ENCODE peak calls at places on chromosomes 6 and 20, in eight cellular contexts. W is iPS DF 6.9; D is K562; E is CD4-positive, CD25-positive, alpha-beta regulatory T cell; Y is tibial artery; X is CD8-positive, alpha-beta T cell; T is ovary; K is sigmoid colon. Z is an unnamed sample. For H3K27me3, the result is how much of the 10 kb centered on the place peaks cover.

GRCh38 chr20:23356203-23356602 is 5.6 kb downstream of the NXT1 start:
- DNase-seq in W (no peak), D (no peak), E (no peak), Y (no peak), X (no peak), T (no peak), K (no peak), Z (no peak)

GRCh38 chr6:118548136-118548535 is at the start of gene PLN:
- DNase-seq in W (no peak), D (peak), E (no peak), Y (no peak), X (no peak), T (no peak), K (no peak), Z (no peak)

GRCh38 chr6:35804996-35805736 is at the start of gene LHFPL5:
- DNase-seq in W (peak), D (peak), E (peak), Y (no peak), X (peak), T (peak), K (no peak), Z (peak)

GRCh38 chr6:148179786-148180185 is 162.9 kb upstream of the SASH1 start:
- DNase-seq in W (no peak), D (peak), E (peak), Y (no peak), X (no peak), T (no peak), K (no peak), Z (no peak)

GRCh38 chr6:150992682-150993081 is 127.2 kb downstream of the MTHFD1L start:
- DNase-seq in W (no peak), D (no peak), E (no peak), Y (no peak), X (no peak), T (peak), K (no peak), Z (no peak)

GRCh38 chr6:160412993-160413392 is 64.8 kb downstream of the SLC22A3 start:
- DNase-seq in W (no peak), D (no peak), E (no peak), Y (no peak), X (no peak), T (no peak), K (no peak), Z (no peak)

GRCh38 chr6:154485784-154486183 is 24.7 kb downstream of the CNKSR3 start:
- DNase-seq in W (no peak), D (no peak), E (no peak), Y (no peak), X (no peak), T (no peak), K (no peak), Z (no peak)

GRCh38 chr20:52382931-52383330 is 191.4 kb upstream of the ZFP64 start:
- DNase-seq in W (no peak), D (no peak), E (no peak), Y (no peak), X (no peak), T (no peak), K (no peak), Z (no peak)

GRCh38 chr6:158039178-158039557 is 57.5 kb downstream of the SYNJ2 start:
- DNase-seq in W (no peak), D (no peak), E (no peak), Y (peak), X (no peak), T (no peak), K (peak), Z (no peak)

GRCh38 chr6:150229775-150230561 is 87.1 kb downstream of the PPP1R14C start:
- DNase-seq in W (no peak), D (no peak), E (no peak), Y (no peak), X (no peak), T (no peak), K (no peak), Z (no peak)

GRCh38 chr6:23175391-23175790 is 606.0 kb downstream of the HDGFL1 start:
- DNase-seq in W (no peak), D (no peak), E (no peak), Y (no peak), X (no peak), T (no peak), K (no peak), Z (no peak)

GRCh38 chr6:125812394-125813231 is 21.9 kb downstream of the NCOA7 start:
- DNase-seq in W (no peak), D (peak), E (no peak), Y (no peak), X (no peak), T (no peak), K (no peak), Z (no peak)

GRCh38 chr20:59455392-59456341 is 148.7 kb upstream of the PHACTR3 start:
- DNase-seq in W (no peak), D (peak), E (no peak), Y (no peak), X (no peak), T (peak), K (peak), Z (no peak)

GRCh38 chr6:7910654-7911344 is at the start of gene TXNDC5:
- DNase-seq in W (no peak), D (peak), E (peak), Y (peak), X (peak), T (peak), K (peak), Z (peak)

GRCh38 chr20:46135856-46136633 is 17.9 kb downstream of the CD40 start:
- DNase-seq in W (no peak), D (no peak), E (no peak), Y (no peak), X (no peak), T (no peak), K (no peak), Z (no peak)

GRCh38 chr20:46142124-46142523 is 24.0 kb downstream of the CD40 start:
- DNase-seq in W (no peak), D (no peak), E (no peak), Y (no peak), X (no peak), T (no peak), K (no peak), Z (no peak)

GRCh38 chr20:46139908-46140482 is 21.9 kb downstream of the CD40 start:
- DNase-seq in W (no peak), D (no peak), E (no peak), Y (no peak), X (no peak), T (no peak), K (no peak), Z (no peak)

GRCh38 chr20:46137816-46138215 is 19.7 kb downstream of the CD40 start:
- DNase-seq in W (no peak), D (no peak), E (no peak), Y (no peak), X (no peak), T (no peak), K (no peak), Z (no peak)

GRCh38 chr20:46139243-46139889 is 21.3 kb downstream of the CD40 start:
- DNase-seq in W (no peak), D (no peak), E (no peak), Y (no peak), X (no peak), T (no peak), K (no peak), Z (no peak)
- H3K27me3 ChIP-seq in W (under half), D (under half), E (under half), Y (half or more), X (under half), T (under half), K (under half), Z (under half)

GRCh38 chr6:24683297-24684296 is 16.7 kb downstream of the ACOT13 start:
- DNase-seq in W (no peak), D (no peak), E (no peak), Y (no peak), X (no peak), T (no peak), K (no peak), Z (no peak)
- H3K27me3 ChIP-seq in W (under half), D (under half), E (under half), Y (under half), X (under half), T (under half), K (under half), Z (under half)

DNA sequence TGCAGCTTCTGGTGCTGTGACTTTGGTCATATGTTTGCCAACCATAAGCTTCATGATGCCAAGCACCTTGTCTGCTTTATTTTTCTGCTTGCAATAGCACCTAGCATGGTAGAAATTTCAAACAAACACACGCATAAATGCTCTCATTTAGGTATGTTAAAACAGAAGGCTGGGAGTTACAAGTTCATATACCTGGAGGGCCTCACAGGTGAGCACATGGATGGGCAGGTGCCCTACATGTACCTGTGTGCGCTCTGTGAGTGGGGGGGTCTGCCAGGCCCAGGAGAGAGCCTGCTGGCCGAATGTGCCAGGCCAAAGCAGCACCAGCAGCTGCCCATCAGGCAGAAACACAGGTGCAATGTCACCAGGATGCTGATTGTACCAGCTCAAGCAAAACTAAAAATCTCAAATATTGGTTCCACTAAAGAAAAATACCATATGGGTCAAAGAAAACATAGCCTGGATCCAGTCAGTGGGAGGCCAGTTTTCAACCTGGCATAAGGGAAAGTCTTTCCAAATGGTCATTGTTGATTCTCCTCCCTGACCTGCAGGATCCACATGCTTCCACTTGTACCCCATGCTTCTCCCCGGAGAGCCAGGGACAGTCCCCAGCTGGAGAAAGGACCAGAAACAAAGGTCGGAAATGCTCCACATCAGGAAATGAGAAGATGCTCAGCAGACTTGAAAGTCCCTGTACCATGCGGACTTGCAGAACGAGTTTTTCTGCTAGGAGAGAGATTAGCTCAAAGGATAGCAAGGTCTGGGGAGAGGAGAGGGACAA is 7.2 kb upstream of the PFDN4 start:
- DNase-seq in W (no peak), D (no peak), E (no peak), Y (no peak), X (no peak), T (no peak), K (no peak), Z (no peak)
- H3K27me3 ChIP-seq in W (under half), D (under half), E (under half), Y (under half), X (under half), T (under half), K (under half), Z (under half)

DNA sequence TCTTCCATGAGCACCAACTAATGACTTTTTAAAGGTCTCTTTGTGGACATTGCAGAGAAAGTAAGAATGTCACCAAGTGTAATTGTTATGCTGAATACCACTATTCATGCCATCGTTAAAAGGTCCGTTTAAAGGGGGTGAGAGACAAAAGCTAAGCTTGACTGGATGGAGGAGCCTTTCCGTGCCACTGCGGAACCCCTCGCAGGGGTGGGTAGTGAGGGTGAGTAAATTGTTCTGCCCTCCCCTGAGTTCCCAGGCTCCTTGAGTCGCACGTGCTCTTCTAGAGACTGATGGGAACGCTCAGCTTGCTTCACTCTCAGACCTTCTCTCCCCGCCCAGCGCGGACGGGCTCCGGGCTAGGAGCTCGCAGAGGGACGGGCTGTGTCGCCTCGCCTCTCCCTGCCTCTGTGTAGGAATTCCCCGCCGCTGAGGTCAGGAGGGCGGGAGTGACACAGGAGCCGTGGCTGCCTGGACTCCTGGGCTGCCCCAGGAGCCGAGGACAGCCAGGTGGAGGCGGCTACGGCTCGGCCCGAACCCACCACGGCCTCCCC is 314.8 kb upstream of the QKI start:
- DNase-seq in W (peak), D (no peak), E (no peak), Y (no peak), X (no peak), T (no peak), K (no peak), Z (no peak)
- H3K27me3 ChIP-seq in W (under half), D (under half), E (under half), Y (under half), X (under half), T (under half), K (under half), Z (under half)

DNA sequence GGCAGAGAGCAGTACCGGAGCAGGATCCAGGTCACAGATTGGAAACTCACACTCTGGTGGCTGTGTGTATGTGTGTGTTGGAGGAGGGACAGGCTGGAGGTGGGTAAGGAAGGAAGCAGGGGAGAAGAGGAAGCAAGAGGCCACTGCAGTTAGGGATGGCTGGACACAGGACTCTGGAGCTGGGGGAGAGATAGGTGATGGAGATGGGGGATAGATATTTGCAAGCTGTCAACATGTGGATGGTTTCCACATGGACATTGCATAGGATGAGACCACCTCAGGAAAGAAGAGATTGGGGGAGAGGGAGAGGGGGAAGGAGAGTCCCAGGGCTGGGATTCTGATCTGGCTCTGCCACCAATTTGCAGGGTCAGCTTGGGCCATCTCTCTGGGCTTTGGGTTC is 109.1 kb upstream of the SIRPA start:
- DNase-seq in W (no peak), D (no peak), E (no peak), Y (no peak), X (no peak), T (no peak), K (no peak), Z (no peak)
- H3K27me3 ChIP-seq in W (under half), D (under half), E (under half), Y (under half), X (under half), T (under half), K (under half), Z (under half)

GRCh38 chr6:30450548-30450907 is 38.8 kb upstream of the HLA-E start:
- DNase-seq in W (no peak), D (no peak), E (no peak), Y (no peak), X (no peak), T (no peak), K (no peak), Z (no peak)
- H3K27me3 ChIP-seq in W (under half), D (under half), E (half or more), Y (half or more), X (under half), T (under half), K (half or more), Z (half or more)

DNA sequence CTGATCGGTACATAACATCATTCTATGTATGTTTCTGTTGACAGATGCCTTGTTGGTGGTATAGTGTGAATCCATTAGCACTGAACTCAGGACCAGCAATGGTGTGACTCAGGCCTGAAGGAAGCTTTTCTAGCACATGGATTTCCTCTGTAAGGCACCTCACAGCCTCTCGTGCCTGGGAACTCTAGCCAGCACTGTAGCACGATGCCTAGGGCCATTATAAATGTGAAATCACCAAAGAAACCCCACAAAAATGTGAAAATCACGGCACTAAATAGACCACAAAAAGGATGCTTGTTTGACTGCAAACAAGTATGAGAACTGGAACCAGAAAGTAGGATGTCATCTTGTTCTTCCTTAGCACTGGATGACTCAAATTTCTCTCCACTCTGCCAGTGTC is 63.7 kb upstream of the NKX2-2 start:
- DNase-seq in W (no peak), D (no peak), E (no peak), Y (no peak), X (no peak), T (no peak), K (no peak), Z (no peak)
- H3K27me3 ChIP-seq in W (under half), D (under half), E (under half), Y (under half), X (under half), T (under half), K (under half), Z (under half)

GRCh38 chr20:43916875-43917371 is 2.3 kb downstream of the TOX2 start:
- DNase-seq in W (no peak), D (no peak), E (no peak), Y (no peak), X (no peak), T (no peak), K (no peak), Z (no peak)

GRCh38 chr20:43919686-43920403 is 5.2 kb downstream of the TOX2 start:
- DNase-seq in W (no peak), D (no peak), E (no peak), Y (no peak), X (no peak), T (no peak), K (no peak), Z (no peak)

GRCh38 chr20:43916073-43916874 is 1.6 kb downstream of the TOX2 start:
- DNase-seq in W (no peak), D (no peak), E (no peak), Y (no peak), X (no peak), T (no peak), K (no peak), Z (no peak)

GRCh38 chr20:43915209-43916072 is 789 bp downstream of the TOX2 start:
- DNase-seq in W (no peak), D (no peak), E (peak), Y (no peak), X (peak), T (no peak), K (no peak), Z (no peak)

GRCh38 chr20:43917380-43917779 is 2.7 kb downstream of the TOX2 start:
- DNase-seq in W (no peak), D (no peak), E (no peak), Y (no peak), X (no peak), T (no peak), K (no peak), Z (no peak)
- H3K27me3 ChIP-seq in W (under half), D (under half), E (under half), Y (under half), X (under half), T (under half), K (under half), Z (under half)

GRCh38 chr20:37913563-37914366 is 10.8 kb downstream of the VSTM2L start:
- DNase-seq in W (no peak), D (no peak), E (no peak), Y (no peak), X (no peak), T (no peak), K (no peak), Z (no peak)
- H3K27me3 ChIP-seq in W (under half), D (half or more), E (under half), Y (half or more), X (under half), T (under half), K (under half), Z (half or more)